ENCODE peak calls at places on chromosome 6, in seven cellular contexts. One of them, this sample, is unnamed.

GRCh38 chr6:166314454-166314853 is 6.3 kb upstream of the PRR18 start:
- DNase-seq in activated CD8-positive, alpha-beta memory T cell treated with anti-CD3 and anti-CD28 coated beads, Interleukin-2, amount 10 ng/mL, durations not matched to agents 7 days and 5 days: no peak
- DNase-seq in left cardiac atrium: no peak
- DNase-seq in fibroblast of lung: no peak
- DNase-seq in iris pigment epithelial cell: no peak
- DNase-seq in Calu3: no peak
- DNase-seq in activated naive CD4-positive, alpha-beta T cell: no peak
- DNase-seq in this sample: no peak

GRCh38 chr6:35602133-35602946 is 86.4 kb downstream of the FKBP5 start:
- DNase-seq in activated CD8-positive, alpha-beta memory T cell treated with anti-CD3 and anti-CD28 coated beads, Interleukin-2, amount 10 ng/mL, durations not matched to agents 7 days and 5 days: no peak
- DNase-seq in left cardiac atrium: no peak
- DNase-seq in fibroblast of lung: peak; percentile 69
- DNase-seq in iris pigment epithelial cell: peak; percentile 73
- DNase-seq in Calu3: no peak
- DNase-seq in activated naive CD4-positive, alpha-beta T cell: no peak
- DNase-seq in this sample: no peak

GRCh38 chr6:146892283-146892612 is 293.5 kb downstream of the ADGB start:
- DNase-seq in activated CD8-positive, alpha-beta memory T cell treated with anti-CD3 and anti-CD28 coated beads, Interleukin-2, amount 10 ng/mL, durations not matched to agents 7 days and 5 days: no peak
- DNase-seq in left cardiac atrium: no peak
- DNase-seq in fibroblast of lung: no peak
- DNase-seq in iris pigment epithelial cell: no peak
- DNase-seq in Calu3: no peak
- DNase-seq in activated naive CD4-positive, alpha-beta T cell: no peak
- DNase-seq in this sample: no peak

GRCh38 chr6:30258204-30258603 is 45.0 kb upstream of the TRIM26 start:
- DNase-seq in activated CD8-positive, alpha-beta memory T cell treated with anti-CD3 and anti-CD28 coated beads, Interleukin-2, amount 10 ng/mL, durations not matched to agents 7 days and 5 days: no peak
- DNase-seq in left cardiac atrium: no peak
- DNase-seq in fibroblast of lung: no peak
- DNase-seq in iris pigment epithelial cell: no peak
- DNase-seq in Calu3: no peak
- DNase-seq in activated naive CD4-positive, alpha-beta T cell: no peak
- DNase-seq in this sample: no peak

GRCh38 chr6:19562468-19562867 is 274.7 kb upstream of the ID4 start:
- DNase-seq in activated CD8-positive, alpha-beta memory T cell treated with anti-CD3 and anti-CD28 coated beads, Interleukin-2, amount 10 ng/mL, durations not matched to agents 7 days and 5 days: no peak
- DNase-seq in left cardiac atrium: no peak
- DNase-seq in fibroblast of lung: no peak
- DNase-seq in iris pigment epithelial cell: no peak
- DNase-seq in Calu3: no peak
- DNase-seq in activated naive CD4-positive, alpha-beta T cell: no peak
- DNase-seq in this sample: no peak

GRCh38 chr6:27608916-27609883 is 136.3 kb upstream of the ZNF184 start:
- DNase-seq in activated CD8-positive, alpha-beta memory T cell treated with anti-CD3 and anti-CD28 coated beads, Interleukin-2, amount 10 ng/mL, durations not matched to agents 7 days and 5 days: no peak
- DNase-seq in left cardiac atrium: no peak
- DNase-seq in fibroblast of lung: peak; percentile 71
- DNase-seq in iris pigment epithelial cell: peak; percentile 85
- DNase-seq in Calu3: peak; percentile 78
- DNase-seq in activated naive CD4-positive, alpha-beta T cell: no peak
- DNase-seq in this sample: no peak

GRCh38 chr6:83815631-83816030 is 37.5 kb upstream of the RIPPLY2 start:
- DNase-seq in activated CD8-positive, alpha-beta memory T cell treated with anti-CD3 and anti-CD28 coated beads, Interleukin-2, amount 10 ng/mL, durations not matched to agents 7 days and 5 days: no peak
- DNase-seq in left cardiac atrium: no peak
- DNase-seq in fibroblast of lung: peak; percentile 22
- DNase-seq in iris pigment epithelial cell: peak; percentile 65
- DNase-seq in Calu3: no peak
- DNase-seq in activated naive CD4-positive, alpha-beta T cell: no peak
- DNase-seq in this sample: no peak

GRCh38 chr6:105759015-105759414 is 327.1 kb upstream of the PRDM1 start:
- DNase-seq in activated CD8-positive, alpha-beta memory T cell treated with anti-CD3 and anti-CD28 coated beads, Interleukin-2, amount 10 ng/mL, durations not matched to agents 7 days and 5 days: no peak
- DNase-seq in left cardiac atrium: no peak
- DNase-seq in fibroblast of lung: no peak
- DNase-seq in iris pigment epithelial cell: no peak
- DNase-seq in Calu3: peak; percentile 44
- DNase-seq in activated naive CD4-positive, alpha-beta T cell: no peak
- DNase-seq in this sample: no peak

GRCh38 chr6:57097596-57097995 is 7.6 kb downstream of the ZNF451 start:
- DNase-seq in activated CD8-positive, alpha-beta memory T cell treated with anti-CD3 and anti-CD28 coated beads, Interleukin-2, amount 10 ng/mL, durations not matched to agents 7 days and 5 days: no peak
- DNase-seq in left cardiac atrium: no peak
- DNase-seq in fibroblast of lung: peak; percentile 71
- DNase-seq in iris pigment epithelial cell: peak; percentile 54
- DNase-seq in Calu3: no peak
- DNase-seq in activated naive CD4-positive, alpha-beta T cell: no peak
- DNase-seq in this sample: no peak

GRCh38 chr6:162190936-162191335 is 536.6 kb downstream of the PRKN start:
- DNase-seq in activated CD8-positive, alpha-beta memory T cell treated with anti-CD3 and anti-CD28 coated beads, Interleukin-2, amount 10 ng/mL, durations not matched to agents 7 days and 5 days: no peak
- DNase-seq in left cardiac atrium: no peak
- DNase-seq in fibroblast of lung: no peak
- DNase-seq in iris pigment epithelial cell: no peak
- DNase-seq in Calu3: no peak
- DNase-seq in activated naive CD4-positive, alpha-beta T cell: no peak
- DNase-seq in this sample: no peak

GRCh38 chr6:137927777-137928218 is 60.7 kb downstream of the TNFAIP3 start:
- DNase-seq in activated CD8-positive, alpha-beta memory T cell treated with anti-CD3 and anti-CD28 coated beads, Interleukin-2, amount 10 ng/mL, durations not matched to agents 7 days and 5 days: peak; percentile 92
- DNase-seq in left cardiac atrium: no peak
- DNase-seq in fibroblast of lung: peak; percentile 60
- DNase-seq in iris pigment epithelial cell: peak; percentile 17
- DNase-seq in Calu3: no peak
- DNase-seq in activated naive CD4-positive, alpha-beta T cell: peak; percentile 34
- DNase-seq in this sample: peak; percentile 47

GRCh38 chr6:108250240-108250866 is 10.5 kb downstream of the SNX3 start:
- DNase-seq in activated CD8-positive, alpha-beta memory T cell treated with anti-CD3 and anti-CD28 coated beads, Interleukin-2, amount 10 ng/mL, durations not matched to agents 7 days and 5 days: no peak
- DNase-seq in left cardiac atrium: no peak
- DNase-seq in fibroblast of lung: peak; percentile 19
- DNase-seq in iris pigment epithelial cell: peak; percentile 47
- DNase-seq in Calu3: no peak
- DNase-seq in activated naive CD4-positive, alpha-beta T cell: no peak
- DNase-seq in this sample: no peak

GRCh38 chr6:112163295-112164257 is 76.2 kb downstream of the FAM229B start:
- DNase-seq in activated CD8-positive, alpha-beta memory T cell treated with anti-CD3 and anti-CD28 coated beads, Interleukin-2, amount 10 ng/mL, durations not matched to agents 7 days and 5 days: peak; percentile 85
- DNase-seq in left cardiac atrium: peak; percentile 47
- DNase-seq in fibroblast of lung: peak; percentile 31
- DNase-seq in iris pigment epithelial cell: peak; percentile 30
- DNase-seq in Calu3: peak; percentile 26
- DNase-seq in activated naive CD4-positive, alpha-beta T cell: peak; percentile 65
- DNase-seq in this sample: peak; percentile 72

GRCh38 chr6:42783177-42783875 is 1.5 kb downstream of the BICRAL start:
- DNase-seq in activated CD8-positive, alpha-beta memory T cell treated with anti-CD3 and anti-CD28 coated beads, Interleukin-2, amount 10 ng/mL, durations not matched to agents 7 days and 5 days: peak; percentile 77
- DNase-seq in left cardiac atrium: peak; percentile 84
- DNase-seq in fibroblast of lung: peak; percentile 56
- DNase-seq in iris pigment epithelial cell: peak; percentile 56
- DNase-seq in Calu3: peak; percentile 86
- DNase-seq in activated naive CD4-positive, alpha-beta T cell: peak; percentile 84
- DNase-seq in this sample: peak; percentile 77

GRCh38 chr6:138979365-138979764 is 8.7 kb downstream of the REPS1 start:
- DNase-seq in activated CD8-positive, alpha-beta memory T cell treated with anti-CD3 and anti-CD28 coated beads, Interleukin-2, amount 10 ng/mL, durations not matched to agents 7 days and 5 days: no peak
- DNase-seq in left cardiac atrium: no peak
- DNase-seq in fibroblast of lung: no peak
- DNase-seq in iris pigment epithelial cell: peak; percentile 33
- DNase-seq in Calu3: no peak
- DNase-seq in activated naive CD4-positive, alpha-beta T cell: no peak
- DNase-seq in this sample: no peak

GRCh38 chr6:152110878-152111820 is 303.7 kb downstream of the ESR1 start:
- DNase-seq in activated CD8-positive, alpha-beta memory T cell treated with anti-CD3 and anti-CD28 coated beads, Interleukin-2, amount 10 ng/mL, durations not matched to agents 7 days and 5 days: peak; percentile 43
- DNase-seq in left cardiac atrium: peak; percentile 53
- DNase-seq in fibroblast of lung: peak; percentile 27
- DNase-seq in iris pigment epithelial cell: no peak
- DNase-seq in Calu3: no peak
- DNase-seq in activated naive CD4-positive, alpha-beta T cell: no peak
- DNase-seq in this sample: no peak

GRCh38 chr6:100479180-100480035 is 14.7 kb upstream of the SIM1 start:
- DNase-seq in activated CD8-positive, alpha-beta memory T cell treated with anti-CD3 and anti-CD28 coated beads, Interleukin-2, amount 10 ng/mL, durations not matched to agents 7 days and 5 days: no peak
- DNase-seq in left cardiac atrium: no peak
- DNase-seq in fibroblast of lung: no peak
- DNase-seq in iris pigment epithelial cell: peak; percentile 43
- DNase-seq in Calu3: peak; percentile 30
- DNase-seq in activated naive CD4-positive, alpha-beta T cell: no peak
- DNase-seq in this sample: no peak

This sample was measured in transverse colon.